ENCODE peak calls at places on chromosome 2, in seven cellular contexts. One of them, this sample, is unnamed. For H3K4me1, the result is how much of the 10 kb centered on the place peaks cover.

GRCh38 chr2:230335864-230336506 is 9.0 kb downstream of the SP140L start:
- DNase-seq in H9: no peak
- DNase-seq in mammary epithelial cell: no peak
- DNase-seq in DND-41: no peak
- DNase-seq in fibroblast of lung: no peak
- DNase-seq in mesendoderm: no peak
- DNase-seq in neural progenitor cell: no peak
- DNase-seq in this sample: no peak

GRCh38 chr2:72159211-72159610 is 11.5 kb upstream of the CYP26B1 start:
- DNase-seq in H9: no peak
- DNase-seq in mammary epithelial cell: no peak
- DNase-seq in DND-41: no peak
- DNase-seq in fibroblast of lung: no peak
- DNase-seq in mesendoderm: no peak
- DNase-seq in neural progenitor cell: no peak
- DNase-seq in this sample: no peak

GRCh38 chr2:24972315-24972958 is 682 bp upstream of the DNAJC27 start:
- DNase-seq in H9: no peak
- DNase-seq in mammary epithelial cell: peak
- DNase-seq in DND-41: peak
- DNase-seq in fibroblast of lung: peak
- DNase-seq in mesendoderm: peak
- DNase-seq in neural progenitor cell: peak
- DNase-seq in this sample: peak

GRCh38 chr2:8581048-8581561 is 100.8 kb upstream of the ID2 start:
- DNase-seq in H9: peak
- DNase-seq in mammary epithelial cell: no peak
- DNase-seq in DND-41: no peak
- DNase-seq in fibroblast of lung: no peak
- DNase-seq in mesendoderm: no peak
- DNase-seq in neural progenitor cell: no peak
- DNase-seq in this sample: no peak

GRCh38 chr2:146481629-146482028 is 1363.2 kb upstream of the ACVR2A start:
- DNase-seq in H9: no peak
- DNase-seq in mammary epithelial cell: peak
- DNase-seq in DND-41: no peak
- DNase-seq in fibroblast of lung: peak
- DNase-seq in mesendoderm: no peak
- DNase-seq in neural progenitor cell: no peak
- DNase-seq in this sample: peak

GRCh38 chr2:112138143-112139032 is at the start of gene FBLN7:
- DNase-seq in H9: no peak
- DNase-seq in mammary epithelial cell: no peak
- DNase-seq in DND-41: no peak
- DNase-seq in fibroblast of lung: no peak
- DNase-seq in mesendoderm: peak
- DNase-seq in neural progenitor cell: peak
- DNase-seq in this sample: peak

GRCh38 chr2:60553992-60554648 is 666 bp upstream of the BCL11A start:
- DNase-seq in H9: peak
- DNase-seq in mammary epithelial cell: peak
- DNase-seq in DND-41: peak
- DNase-seq in fibroblast of lung: no peak
- DNase-seq in mesendoderm: peak
- DNase-seq in neural progenitor cell: peak
- DNase-seq in this sample: peak

GRCh38 chr2:165453672-165454071 is 15.8 kb upstream of the CSRNP3 start:
- DNase-seq in H9: no peak
- DNase-seq in mammary epithelial cell: no peak
- DNase-seq in DND-41: no peak
- DNase-seq in fibroblast of lung: no peak
- DNase-seq in mesendoderm: no peak
- DNase-seq in neural progenitor cell: no peak
- DNase-seq in this sample: no peak

GRCh38 chr2:212537311-212538155 is 1.1 kb downstream of the ERBB4 start:
- DNase-seq in H9: peak
- DNase-seq in mammary epithelial cell: no peak
- DNase-seq in DND-41: no peak
- DNase-seq in fibroblast of lung: no peak
- DNase-seq in mesendoderm: peak
- DNase-seq in neural progenitor cell: peak
- DNase-seq in this sample: peak

GRCh38 chr2:36123995-36124394 is 231.6 kb upstream of the CRIM1 start:
- DNase-seq in H9: no peak
- DNase-seq in mammary epithelial cell: no peak
- DNase-seq in DND-41: no peak
- DNase-seq in fibroblast of lung: no peak
- DNase-seq in mesendoderm: no peak
- DNase-seq in neural progenitor cell: no peak
- DNase-seq in this sample: no peak

GRCh38 chr2:226796840-226797288 is 2.8 kb downstream of the IRS1 start:
- DNase-seq in H9: peak
- DNase-seq in mammary epithelial cell: no peak
- DNase-seq in DND-41: peak
- DNase-seq in fibroblast of lung: peak
- DNase-seq in mesendoderm: peak
- DNase-seq in neural progenitor cell: no peak
- DNase-seq in this sample: peak

GRCh38 chr2:88606371-88607030 is 20.8 kb downstream of the EIF2AK3 start:
- DNase-seq in H9: no peak
- DNase-seq in mammary epithelial cell: no peak
- DNase-seq in DND-41: no peak
- DNase-seq in fibroblast of lung: no peak
- DNase-seq in mesendoderm: no peak
- DNase-seq in neural progenitor cell: no peak
- DNase-seq in this sample: no peak

GRCh38 chr2:47008381-47009280 is 93.0 kb upstream of the MCFD2 start:
- DNase-seq in H9: peak
- DNase-seq in mammary epithelial cell: no peak
- DNase-seq in DND-41: no peak
- DNase-seq in fibroblast of lung: peak
- DNase-seq in mesendoderm: peak
- DNase-seq in neural progenitor cell: peak
- DNase-seq in this sample: no peak

GRCh38 chr2:30113617-30114293 is 33.1 kb upstream of the YPEL5 start:
- DNase-seq in H9: no peak
- DNase-seq in mammary epithelial cell: peak
- DNase-seq in DND-41: no peak
- DNase-seq in fibroblast of lung: peak
- DNase-seq in mesendoderm: peak
- DNase-seq in neural progenitor cell: no peak
- DNase-seq in this sample: peak

GRCh38 chr2:11862049-11862448 is 115.6 kb downstream of the LPIN1 start:
- DNase-seq in H9: no peak
- DNase-seq in mammary epithelial cell: no peak
- DNase-seq in DND-41: peak
- DNase-seq in fibroblast of lung: peak
- DNase-seq in mesendoderm: no peak
- DNase-seq in neural progenitor cell: no peak
- DNase-seq in this sample: no peak

GRCh38 chr2:220182790-220183189 is 555.4 kb downstream of the SLC4A3 start:
- DNase-seq in H9: no peak
- DNase-seq in mammary epithelial cell: no peak
- DNase-seq in DND-41: no peak
- DNase-seq in fibroblast of lung: no peak
- DNase-seq in mesendoderm: no peak
- DNase-seq in neural progenitor cell: no peak
- DNase-seq in this sample: no peak

GRCh38 chr2:29123584-29124349 is 8.6 kb downstream of the CLIP4 start:
- DNase-seq in H9: no peak
- DNase-seq in mammary epithelial cell: peak
- DNase-seq in DND-41: no peak
- DNase-seq in fibroblast of lung: peak
- DNase-seq in mesendoderm: no peak
- DNase-seq in neural progenitor cell: no peak
- DNase-seq in this sample: peak

GRCh38 chr2:127479219-127479825 is 47.0 kb downstream of the IWS1 start:
- DNase-seq in H9: no peak
- DNase-seq in mammary epithelial cell: peak
- DNase-seq in DND-41: no peak
- DNase-seq in fibroblast of lung: peak
- DNase-seq in mesendoderm: peak
- DNase-seq in neural progenitor cell: peak
- DNase-seq in this sample: peak

GRCh38 chr2:236618370-236618769 is 48.7 kb downstream of the ACKR3 start:
- DNase-seq in H9: no peak
- DNase-seq in mammary epithelial cell: no peak
- DNase-seq in DND-41: no peak
- DNase-seq in fibroblast of lung: no peak
- DNase-seq in mesendoderm: peak
- DNase-seq in neural progenitor cell: no peak
- DNase-seq in this sample: no peak

GRCh38 chr2:1929001-1929400 is 184.7 kb upstream of the PXDN start:
- DNase-seq in H9: no peak
- DNase-seq in mammary epithelial cell: no peak
- DNase-seq in DND-41: no peak
- DNase-seq in fibroblast of lung: no peak
- DNase-seq in mesendoderm: no peak
- DNase-seq in neural progenitor cell: no peak
- DNase-seq in this sample: no peak

GRCh38 chr2:72149556-72150156 is 2.0 kb upstream of the CYP26B1 start:
- DNase-seq in H9: no peak
- DNase-seq in mammary epithelial cell: no peak
- DNase-seq in DND-41: no peak
- DNase-seq in fibroblast of lung: no peak
- DNase-seq in mesendoderm: peak
- DNase-seq in neural progenitor cell: no peak
- DNase-seq in this sample: no peak

GRCh38 chr2:130834091-130834922 is 2.4 kb upstream of the ARHGEF4 start:
- DNase-seq in H9: no peak
- DNase-seq in mammary epithelial cell: no peak
- DNase-seq in DND-41: no peak
- DNase-seq in fibroblast of lung: no peak
- DNase-seq in mesendoderm: no peak
- DNase-seq in neural progenitor cell: peak
- DNase-seq in this sample: no peak

GRCh38 chr2:70472256-70472905 is 81.2 kb downstream of the TGFA start:
- DNase-seq in H9: no peak
- DNase-seq in mammary epithelial cell: no peak
- DNase-seq in DND-41: no peak
- DNase-seq in fibroblast of lung: no peak
- DNase-seq in mesendoderm: peak
- DNase-seq in neural progenitor cell: peak
- DNase-seq in this sample: no peak

GRCh38 chr2:235077046-235077445 is 125.2 kb downstream of the SH3BP4 start:
- DNase-seq in H9: no peak
- DNase-seq in mammary epithelial cell: peak
- DNase-seq in DND-41: no peak
- DNase-seq in fibroblast of lung: no peak
- DNase-seq in mesendoderm: no peak
- DNase-seq in neural progenitor cell: no peak
- DNase-seq in this sample: no peak
- H3K9ac ChIP-seq in H9: no peak
- H3K9ac ChIP-seq in mammary epithelial cell: no peak
- H3K9ac ChIP-seq in DND-41: no peak
- H3K9ac ChIP-seq in fibroblast of lung: no peak
- H3K9ac ChIP-seq in mesendoderm: no peak
- H3K9ac ChIP-seq in neural progenitor cell: no peak
- H3K9ac ChIP-seq in this sample: no peak

GRCh38 chr2:65366595-65367125 is 65.7 kb downstream of the SPRED2 start:
- DNase-seq in H9: no peak
- DNase-seq in mammary epithelial cell: peak
- DNase-seq in DND-41: no peak
- DNase-seq in fibroblast of lung: peak
- DNase-seq in mesendoderm: peak
- DNase-seq in neural progenitor cell: no peak
- DNase-seq in this sample: peak
- H3K4me1 ChIP-seq in H9: under half
- H3K4me1 ChIP-seq in mammary epithelial cell: under half
- H3K4me1 ChIP-seq in DND-41: under half
- H3K4me1 ChIP-seq in fibroblast of lung: under half
- H3K4me1 ChIP-seq in mesendoderm: under half
- H3K4me1 ChIP-seq in neural progenitor cell: under half
- H3K4me1 ChIP-seq in this sample: half or more

GRCh38 chr2:105375001-105375561 is 23.8 kb downstream of the FHL2 start:
- DNase-seq in H9: no peak
- DNase-seq in mammary epithelial cell: no peak
- DNase-seq in DND-41: no peak
- DNase-seq in fibroblast of lung: peak
- DNase-seq in mesendoderm: no peak
- DNase-seq in neural progenitor cell: no peak
- DNase-seq in this sample: no peak
- H3K9ac ChIP-seq in H9: no peak
- H3K9ac ChIP-seq in mammary epithelial cell: peak
- H3K9ac ChIP-seq in DND-41: no peak
- H3K9ac ChIP-seq in fibroblast of lung: peak
- H3K9ac ChIP-seq in mesendoderm: no peak
- H3K9ac ChIP-seq in neural progenitor cell: no peak
- H3K9ac ChIP-seq in this sample: peak

GRCh38 chr2:55030766-55031165 is 19.5 kb downstream of the RTN4 start:
- DNase-seq in H9: no peak
- DNase-seq in mammary epithelial cell: no peak
- DNase-seq in DND-41: no peak
- DNase-seq in fibroblast of lung: no peak
- DNase-seq in mesendoderm: no peak
- DNase-seq in neural progenitor cell: no peak
- DNase-seq in this sample: no peak

GRCh38 chr2:55033921-55034320 is 16.3 kb downstream of the RTN4 start:
- DNase-seq in H9: no peak
- DNase-seq in mammary epithelial cell: no peak
- DNase-seq in DND-41: no peak
- DNase-seq in fibroblast of lung: no peak
- DNase-seq in mesendoderm: no peak
- DNase-seq in neural progenitor cell: no peak
- DNase-seq in this sample: no peak

GRCh38 chr2:55029098-55029497 is 21.2 kb downstream of the RTN4 start:
- DNase-seq in H9: no peak
- DNase-seq in mammary epithelial cell: no peak
- DNase-seq in DND-41: no peak
- DNase-seq in fibroblast of lung: no peak
- DNase-seq in mesendoderm: no peak
- DNase-seq in neural progenitor cell: no peak
- DNase-seq in this sample: no peak

GRCh38 chr2:55033076-55033742 is 17.0 kb downstream of the RTN4 start:
- DNase-seq in H9: no peak
- DNase-seq in mammary epithelial cell: no peak
- DNase-seq in DND-41: no peak
- DNase-seq in fibroblast of lung: no peak
- DNase-seq in mesendoderm: no peak
- DNase-seq in neural progenitor cell: no peak
- DNase-seq in this sample: no peak

GRCh38 chr2:55031505-55031904 is 18.7 kb downstream of the RTN4 start:
- DNase-seq in H9: no peak
- DNase-seq in mammary epithelial cell: no peak
- DNase-seq in DND-41: no peak
- DNase-seq in fibroblast of lung: no peak
- DNase-seq in mesendoderm: no peak
- DNase-seq in neural progenitor cell: no peak
- DNase-seq in this sample: no peak
- H3K4me1 ChIP-seq in H9: under half
- H3K4me1 ChIP-seq in mammary epithelial cell: under half
- H3K4me1 ChIP-seq in DND-41: under half
- H3K4me1 ChIP-seq in fibroblast of lung: under half
- H3K4me1 ChIP-seq in mesendoderm: under half
- H3K4me1 ChIP-seq in neural progenitor cell: under half
- H3K4me1 ChIP-seq in this sample: half or more